ENCODE peak calls at places on chromosomes 1 and 21, in seven cellular contexts. One of them, this sample, is unnamed.
A peak's percentile ranks its signal among the peaks of the same experiment; 100 is the strongest.

GRCh38 chr1:114545796-114546195 is 34.8 kb upstream of the TRIM33 start:
- DNase-seq in uterus: no peak
- DNase-seq in H9: no peak
- DNase-seq in A549: no peak
- DNase-seq in tibial artery: no peak
- DNase-seq in GM12878: no peak
- DNase-seq in esophagus muscularis mucosa: no peak
- DNase-seq in this sample: no peak

GRCh38 chr1:205455581-205456382 is at the start of gene BLACAT1:
- DNase-seq in H9: no peak
- DNase-seq in tibial artery: no peak
- DNase-seq in uterus: no peak
- DNase-seq in GM12878: no peak
- DNase-seq in A549: no peak
- DNase-seq in esophagus muscularis mucosa: no peak
- DNase-seq in this sample: no peak

GRCh38 chr1:32266926-32267645 is 16.0 kb downstream of the LCK start:
- DNase-seq in esophagus muscularis mucosa: no peak
- DNase-seq in tibial artery: no peak
- DNase-seq in H9: no peak
- DNase-seq in A549: no peak
- DNase-seq in uterus: no peak
- DNase-seq in GM12878: no peak
- DNase-seq in this sample: no peak

GRCh38 chr1:81820761-81821160 is 20.0 kb downstream of the ADGRL2 start:
- DNase-seq in GM12878: no peak
- DNase-seq in H9: no peak
- DNase-seq in A549: no peak
- DNase-seq in tibial artery: no peak
- DNase-seq in esophagus muscularis mucosa: no peak
- DNase-seq in uterus: no peak
- DNase-seq in this sample: no peak

GRCh38 chr1:154176341-154176740 is 15.6 kb downstream of the TPM3 start:
- DNase-seq in tibial artery: peak; percentile 34
- DNase-seq in uterus: no peak
- DNase-seq in H9: no peak
- DNase-seq in esophagus muscularis mucosa: no peak
- DNase-seq in A549: no peak
- DNase-seq in GM12878: no peak
- DNase-seq in this sample: no peak

GRCh38 chr1:179587336-179587735 is 4.3 kb upstream of the TDRD5 start:
- DNase-seq in esophagus muscularis mucosa: no peak
- DNase-seq in A549: no peak
- DNase-seq in tibial artery: no peak
- DNase-seq in uterus: no peak
- DNase-seq in H9: no peak
- DNase-seq in GM12878: no peak
- DNase-seq in this sample: no peak

GRCh38 chr1:106608836-106609235 is 447.6 kb upstream of the PRMT6 start:
- DNase-seq in esophagus muscularis mucosa: no peak
- DNase-seq in uterus: no peak
- DNase-seq in GM12878: no peak
- DNase-seq in H9: no peak
- DNase-seq in A549: no peak
- DNase-seq in tibial artery: no peak
- DNase-seq in this sample: no peak

GRCh38 chr21:31656199-31657095 is 3.0 kb upstream of the SOD1 start:
- DNase-seq in A549: no peak
- DNase-seq in H9: no peak
- DNase-seq in tibial artery: no peak
- DNase-seq in uterus: no peak
- DNase-seq in esophagus muscularis mucosa: peak; percentile 86
- DNase-seq in GM12878: no peak
- DNase-seq in this sample: no peak

GRCh38 chr1:172040466-172040865 is 199.2 kb downstream of the DNM3 start:
- DNase-seq in uterus: no peak
- DNase-seq in tibial artery: no peak
- DNase-seq in GM12878: no peak
- DNase-seq in esophagus muscularis mucosa: no peak
- DNase-seq in A549: peak; percentile 15
- DNase-seq in H9: no peak
- DNase-seq in this sample: no peak

GRCh38 chr1:181659348-181659957 is 176.1 kb downstream of the CACNA1E start:
- DNase-seq in tibial artery: no peak
- DNase-seq in H9: no peak
- DNase-seq in GM12878: no peak
- DNase-seq in uterus: no peak
- DNase-seq in esophagus muscularis mucosa: peak; percentile 85
- DNase-seq in A549: no peak
- DNase-seq in this sample: no peak

GRCh38 chr21:14583629-14584251 is 37.6 kb upstream of the SAMSN1 start:
- DNase-seq in H9: no peak
- DNase-seq in tibial artery: no peak
- DNase-seq in esophagus muscularis mucosa: no peak
- DNase-seq in A549: no peak
- DNase-seq in GM12878: no peak
- DNase-seq in uterus: no peak
- DNase-seq in this sample: no peak

GRCh38 chr1:160542303-160542945 is 19.4 kb upstream of the SLAMF6 start:
- DNase-seq in H9: no peak
- DNase-seq in A549: peak; percentile 91
- DNase-seq in tibial artery: no peak
- DNase-seq in uterus: no peak
- DNase-seq in esophagus muscularis mucosa: no peak
- DNase-seq in GM12878: no peak
- DNase-seq in this sample: no peak

GRCh38 chr1:16727190-16728111 is 12.9 kb upstream of the RNU1-4 start:
- DNase-seq in A549: peak; percentile 53
- DNase-seq in esophagus muscularis mucosa: peak; percentile 97
- DNase-seq in tibial artery: peak; percentile 26
- DNase-seq in GM12878: peak; percentile 42
- DNase-seq in uterus: peak; percentile 25
- DNase-seq in H9: peak; percentile 68
- DNase-seq in this sample: peak; percentile 93

GRCh38 chr21:25956993-25957714 is 213.4 kb downstream of the APP start:
- DNase-seq in tibial artery: peak; percentile 53
- DNase-seq in uterus: no peak
- DNase-seq in GM12878: no peak
- DNase-seq in H9: no peak
- DNase-seq in A549: no peak
- DNase-seq in esophagus muscularis mucosa: no peak
- DNase-seq in this sample: no peak

GRCh38 chr1:30908886-30909777 is 574 bp upstream of the SDC3 start:
- DNase-seq in esophagus muscularis mucosa: no peak
- DNase-seq in tibial artery: peak; percentile 32
- DNase-seq in H9: peak; percentile 65
- DNase-seq in uterus: no peak
- DNase-seq in A549: no peak
- DNase-seq in GM12878: no peak
- DNase-seq in this sample: no peak

GRCh38 chr1:181011301-181012202 is 11.1 kb downstream of the STX6 start:
- DNase-seq in uterus: no peak
- DNase-seq in esophagus muscularis mucosa: no peak
- DNase-seq in H9: no peak
- DNase-seq in GM12878: no peak
- DNase-seq in tibial artery: no peak
- DNase-seq in A549: no peak
- DNase-seq in this sample: no peak

GRCh38 chr1:11062965-11063401 is 3.2 kb upstream of the SRM start:
- DNase-seq in uterus: peak; percentile 10
- DNase-seq in esophagus muscularis mucosa: no peak
- DNase-seq in GM12878: peak; percentile 87
- DNase-seq in H9: no peak
- DNase-seq in tibial artery: no peak
- DNase-seq in A549: no peak
- DNase-seq in this sample: no peak

DNA sequence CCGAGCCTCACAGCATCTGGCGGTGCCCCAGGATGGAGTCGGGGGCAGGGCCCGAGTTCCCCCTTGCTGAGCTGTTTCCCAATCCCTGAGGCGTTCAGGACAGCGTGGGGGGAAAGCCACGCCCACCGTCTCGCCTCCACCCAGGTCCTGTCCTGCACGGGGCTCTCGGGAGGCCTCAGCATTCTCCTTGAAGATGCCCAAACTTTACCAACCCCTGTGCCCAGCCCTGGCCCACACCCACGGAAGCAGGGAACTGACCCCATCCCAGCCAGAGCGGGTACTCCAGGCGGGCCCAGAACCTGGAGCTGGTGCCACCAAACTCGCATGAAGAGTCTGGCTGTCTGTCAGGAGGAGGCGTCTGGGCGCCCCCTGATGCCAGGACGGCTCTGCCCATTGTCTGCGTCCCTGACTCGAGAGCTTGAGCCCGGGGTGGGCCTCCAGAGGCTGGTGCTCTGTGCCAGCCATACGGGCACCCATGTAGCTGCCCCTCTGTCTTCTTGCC is 35.3 kb upstream of the POFUT2 start:
- DNase-seq in esophagus muscularis mucosa: no peak
- DNase-seq in GM12878: no peak
- DNase-seq in H9: peak; percentile 36
- DNase-seq in uterus: peak; percentile 80
- DNase-seq in tibial artery: peak; percentile 75
- DNase-seq in A549: peak; percentile 69
- DNase-seq in this sample: no peak
- H3K4me1 ChIP-seq in esophagus muscularis mucosa: peaks cover 79% of the 10 kb centered on the region
- H3K4me1 ChIP-seq in GM12878: peaks cover 21% of the 10 kb centered on the region
- H3K4me1 ChIP-seq in H9: no peaks in the 10 kb centered on the region
- H3K4me1 ChIP-seq in uterus: no peaks in the 10 kb centered on the region
- H3K4me1 ChIP-seq in tibial artery: peaks cover 79% of the 10 kb centered on the region
- H3K4me1 ChIP-seq in A549: peaks cover 97% of the 10 kb centered on the region
- H3K4me1 ChIP-seq in this sample: peaks cover 63% of the 10 kb centered on the region

DNA sequence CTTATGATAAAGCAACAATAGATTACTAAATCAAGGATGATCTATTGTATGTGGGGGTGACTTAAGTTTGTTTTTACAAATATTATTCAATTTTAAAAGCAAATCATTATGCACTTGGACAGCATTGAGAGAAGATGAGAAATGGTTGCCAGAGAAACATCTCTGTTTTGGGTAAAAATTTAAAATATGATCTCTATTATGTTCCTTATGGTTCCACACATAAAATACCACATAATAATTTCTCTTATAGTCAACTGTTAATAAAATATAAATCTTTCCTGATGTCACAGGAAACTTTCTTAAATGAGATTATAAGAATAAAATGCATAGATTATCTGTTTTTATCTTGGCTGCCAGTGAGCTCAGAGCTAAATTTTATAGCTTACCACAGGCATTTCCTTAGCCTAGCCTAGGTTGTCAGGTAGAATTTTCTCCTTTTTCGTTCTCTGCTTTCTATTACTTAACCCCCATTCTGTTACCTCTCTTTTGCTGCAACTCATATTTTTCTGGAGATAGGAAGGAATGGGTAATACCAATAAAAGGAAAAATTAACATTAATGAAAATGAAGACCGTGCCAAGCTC is 109.7 kb downstream of the TGFB2 start:
- DNase-seq in GM12878: no peak
- DNase-seq in H9: no peak
- DNase-seq in tibial artery: no peak
- DNase-seq in A549: no peak
- DNase-seq in uterus: no peak
- DNase-seq in esophagus muscularis mucosa: no peak
- DNase-seq in this sample: no peak
- H3K27ac ChIP-seq in GM12878: no peak overlapping the region
- H3K27ac ChIP-seq in H9: no peak overlapping the region
- H3K27ac ChIP-seq in tibial artery: no peak overlapping the region
- H3K27ac ChIP-seq in A549: no peak overlapping the region
- H3K27ac ChIP-seq in uterus: no peak overlapping the region
- H3K27ac ChIP-seq in esophagus muscularis mucosa: no peak overlapping the region
- H3K27ac ChIP-seq in this sample: no peak overlapping the region

DNA sequence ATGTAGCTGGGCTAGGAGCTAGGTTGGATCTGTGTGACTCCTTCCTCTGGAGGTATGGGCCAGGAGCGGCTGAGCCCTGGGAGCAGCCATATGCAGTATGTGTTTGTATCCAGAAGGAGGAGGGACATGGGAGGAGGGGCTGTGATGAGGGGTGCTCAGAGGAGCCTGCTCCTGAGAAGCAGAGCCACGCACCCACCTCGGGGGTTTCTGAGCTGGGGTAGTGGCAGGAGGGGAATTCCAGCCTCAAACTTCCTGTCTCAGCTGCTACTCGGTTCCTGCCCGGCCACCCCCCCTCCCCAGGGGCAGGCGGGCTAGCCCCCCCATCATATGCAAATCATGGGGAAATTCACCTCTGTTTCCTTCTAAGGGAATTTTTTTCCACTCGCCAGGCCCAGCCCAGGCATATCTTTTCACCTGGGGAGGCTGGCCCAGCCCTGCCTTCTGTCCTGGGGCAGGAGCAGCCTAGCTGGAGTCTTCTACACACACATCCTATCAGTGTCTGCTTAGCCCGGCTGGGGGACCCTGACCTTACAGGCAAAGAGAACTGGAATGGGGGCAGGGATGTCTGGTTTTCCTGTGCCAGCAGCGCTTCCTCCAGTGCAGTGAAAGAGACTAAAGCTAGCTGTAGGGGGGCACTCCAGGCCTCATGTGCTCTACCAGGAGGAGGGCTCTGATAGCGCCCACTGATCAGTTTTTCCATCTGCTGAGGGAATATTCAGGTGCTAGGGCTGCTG is 3.0 kb downstream of the ZC3H12A start:
- DNase-seq in GM12878: peak; percentile 81
- DNase-seq in tibial artery: peak; percentile 31
- DNase-seq in uterus: no peak
- DNase-seq in A549: no peak
- DNase-seq in esophagus muscularis mucosa: no peak
- DNase-seq in H9: peak; percentile 69
- DNase-seq in this sample: peak; percentile 88
- H3K4me1 ChIP-seq in GM12878: peaks cover 26% of the 10 kb centered on the region
- H3K4me1 ChIP-seq in tibial artery: peaks cover 74% of the 10 kb centered on the region
- H3K4me1 ChIP-seq in uterus: peaks cover 14% of the 10 kb centered on the region
- H3K4me1 ChIP-seq in A549: peaks cover 45% of the 10 kb centered on the region
- H3K4me1 ChIP-seq in esophagus muscularis mucosa: peaks cover 90% of the 10 kb centered on the region
- H3K4me1 ChIP-seq in H9: peaks cover 15% of the 10 kb centered on the region
- H3K4me1 ChIP-seq in this sample: peaks cover 75% of the 10 kb centered on the region

GRCh38 chr1:8018492-8019228 is 7.4 kb downstream of the ERRFI1 start:
- DNase-seq in H9: no peak
- DNase-seq in A549: no peak
- DNase-seq in esophagus muscularis mucosa: no peak
- DNase-seq in uterus: no peak
- DNase-seq in tibial artery: no peak
- DNase-seq in GM12878: no peak
- DNase-seq in this sample: no peak
- H3K27ac ChIP-seq in H9: no peak overlapping the region
- H3K27ac ChIP-seq in A549: peak overlapping the region; percentile 82
- H3K27ac ChIP-seq in esophagus muscularis mucosa: peak overlapping the region; percentile 98
- H3K27ac ChIP-seq in uterus: peak overlapping the region; percentile 44
- H3K27ac ChIP-seq in tibial artery: peak overlapping the region; percentile 98
- H3K27ac ChIP-seq in GM12878: no peak overlapping the region
- H3K27ac ChIP-seq in this sample: peak overlapping the region; percentile 25